ENCODE peak calls at places on chromosomes 5 and 9, in four cellular contexts. One of them, this sample, is unnamed.

GRCh38 chr5:58077966-58078365 is 381.9 kb downstream of the PLK2 start:
- DNase-seq in mammary epithelial cell: no peak
- DNase-seq in fibroblast of lung: no peak
- DNase-seq in GM23338: no peak
- DNase-seq in this sample: no peak

GRCh38 chr9:137269231-137269772 is 8.2 kb upstream of the TOR4A start:
- DNase-seq in mammary epithelial cell: no peak
- DNase-seq in fibroblast of lung: no peak
- DNase-seq in GM23338: no peak
- DNase-seq in this sample: peak; percentile 82

GRCh38 chr5:117236941-117237340 is 662.3 kb upstream of the SEMA6A start:
- DNase-seq in mammary epithelial cell: no peak
- DNase-seq in fibroblast of lung: no peak
- DNase-seq in GM23338: no peak
- DNase-seq in this sample: no peak

GRCh38 chr5:162558120-162558519 is 490.5 kb downstream of the GABRG2 start:
- DNase-seq in mammary epithelial cell: no peak
- DNase-seq in fibroblast of lung: no peak
- DNase-seq in GM23338: no peak
- DNase-seq in this sample: no peak

GRCh38 chr5:78964889-78965288 is 20.2 kb downstream of the ARSB start:
- DNase-seq in mammary epithelial cell: peak; percentile 45
- DNase-seq in fibroblast of lung: peak; percentile 64
- DNase-seq in GM23338: peak; percentile 63
- DNase-seq in this sample: peak; percentile 76

GRCh38 chr9:97109194-97109811 is 70.4 kb upstream of the CTSV start:
- DNase-seq in mammary epithelial cell: peak; percentile 69
- DNase-seq in fibroblast of lung: peak; percentile 10
- DNase-seq in GM23338: peak; percentile 91
- DNase-seq in this sample: peak; percentile 31

GRCh38 chr9:113386571-113387393 is 10.0 kb upstream of the HDHD3 start:
- DNase-seq in mammary epithelial cell: no peak
- DNase-seq in fibroblast of lung: no peak
- DNase-seq in GM23338: no peak
- DNase-seq in this sample: no peak

GRCh38 chr9:70156729-70157128 is 102.0 kb upstream of the SMC5 start:
- DNase-seq in mammary epithelial cell: no peak
- DNase-seq in fibroblast of lung: peak; percentile 75
- DNase-seq in GM23338: no peak
- DNase-seq in this sample: no peak

GRCh38 chr9:4334439-4334838 is 34.6 kb upstream of the GLIS3 start:
- DNase-seq in mammary epithelial cell: peak; percentile 86
- DNase-seq in fibroblast of lung: peak; percentile 63
- DNase-seq in GM23338: peak; percentile 71
- DNase-seq in this sample: no peak

GRCh38 chr5:115100556-115100955 is 69.2 kb downstream of the TRIM36 start:
- DNase-seq in mammary epithelial cell: peak; percentile 37
- DNase-seq in fibroblast of lung: peak; percentile 9
- DNase-seq in GM23338: no peak
- DNase-seq in this sample: no peak

GRCh38 chr9:99000480-99001395 is 57.0 kb downstream of the COL15A1 start:
- DNase-seq in mammary epithelial cell: peak; percentile 44
- DNase-seq in fibroblast of lung: peak; percentile 75
- DNase-seq in GM23338: peak; percentile 65
- DNase-seq in this sample: peak; percentile 75

GRCh38 chr9:6034954-6035353 is 19.5 kb upstream of the RANBP6 start:
- DNase-seq in mammary epithelial cell: peak; percentile 17
- DNase-seq in fibroblast of lung: no peak
- DNase-seq in GM23338: no peak
- DNase-seq in this sample: no peak

GRCh38 chr5:175460126-175460525 is 16.1 kb upstream of the DRD1 start:
- DNase-seq in mammary epithelial cell: peak; percentile 23
- DNase-seq in fibroblast of lung: no peak
- DNase-seq in GM23338: peak; percentile 65
- DNase-seq in this sample: no peak

GRCh38 chr5:124343451-124343867 is 403.0 kb downstream of the ZNF608 start:
- DNase-seq in mammary epithelial cell: peak; percentile 88
- DNase-seq in fibroblast of lung: peak; percentile 99
- DNase-seq in GM23338: no peak
- DNase-seq in this sample: no peak

GRCh38 chr5:83683836-83684235 is 36.8 kb downstream of the HAPLN1 start:
- DNase-seq in mammary epithelial cell: no peak
- DNase-seq in fibroblast of lung: no peak
- DNase-seq in GM23338: no peak
- DNase-seq in this sample: no peak

GRCh38 chr5:132729896-132730295 is 7.5 kb downstream of the KIF3A start:
- DNase-seq in mammary epithelial cell: no peak
- DNase-seq in fibroblast of lung: no peak
- DNase-seq in GM23338: no peak
- DNase-seq in this sample: no peak

GRCh38 chr9:6247266-6247665 is 31.7 kb downstream of the IL33 start:
- DNase-seq in mammary epithelial cell: peak; percentile 74
- DNase-seq in fibroblast of lung: peak; percentile 18
- DNase-seq in GM23338: no peak
- DNase-seq in this sample: no peak

GRCh38 chr9:706606-707451 is 134.7 kb upstream of the DMRT1 start:
- DNase-seq in mammary epithelial cell: peak; percentile 83
- DNase-seq in fibroblast of lung: peak; percentile 79
- DNase-seq in GM23338: peak; percentile 76
- DNase-seq in this sample: no peak

GRCh38 chr5:111782171-111782570 is 25.2 kb upstream of the NREP start:
- DNase-seq in mammary epithelial cell: peak; percentile 6
- DNase-seq in fibroblast of lung: peak; percentile 38
- DNase-seq in GM23338: no peak
- DNase-seq in this sample: no peak

DNA sequence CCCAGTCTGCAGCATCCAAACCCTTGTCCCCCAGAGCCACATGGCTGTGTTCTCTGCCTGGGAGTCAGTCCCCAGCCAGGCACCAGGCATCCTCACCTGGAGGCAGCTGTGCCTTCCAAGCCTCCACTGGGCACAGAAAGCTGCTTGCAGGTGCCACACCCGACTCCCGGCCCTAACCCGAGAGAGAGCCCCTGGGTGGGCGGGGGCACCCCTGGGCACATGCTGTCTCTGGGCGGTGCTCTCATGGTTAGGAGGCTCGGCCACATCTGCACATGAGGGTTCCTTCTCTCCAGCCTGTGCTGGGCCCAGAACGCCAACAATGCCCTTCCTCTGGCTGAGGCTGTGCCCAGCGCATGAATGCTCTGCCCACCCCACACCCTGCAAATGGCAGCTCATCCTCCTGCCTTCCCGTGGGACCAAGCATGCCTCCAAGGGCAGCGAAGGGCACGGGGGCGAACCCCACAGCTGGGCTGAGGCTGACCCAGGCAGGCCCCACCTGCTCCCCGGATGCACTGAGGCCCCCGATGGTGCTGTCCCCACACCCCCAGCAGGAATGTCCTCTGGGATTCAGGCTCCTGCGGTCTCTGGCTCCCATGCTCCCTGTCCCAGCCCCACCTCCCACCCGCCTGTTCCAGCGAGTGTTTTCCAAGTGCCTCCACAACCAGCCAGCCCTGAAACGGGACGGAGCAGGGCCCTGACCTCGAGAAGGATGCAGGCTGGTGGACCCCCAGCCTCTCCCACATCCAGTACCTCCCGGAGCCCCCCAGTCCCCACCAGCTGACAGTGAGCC is 22.5 kb upstream of the CAMSAP1 start:
- DNase-seq in mammary epithelial cell: no peak
- DNase-seq in fibroblast of lung: no peak
- DNase-seq in GM23338: no peak
- DNase-seq in this sample: no peak
- H3K4me3 ChIP-seq in mammary epithelial cell: no peak overlapping the region
- H3K4me3 ChIP-seq in fibroblast of lung: no peak overlapping the region
- H3K4me3 ChIP-seq in GM23338: no peak overlapping the region
- H3K4me3 ChIP-seq in this sample: no peak overlapping the region

GRCh38 chr5:122165574-122166021 is 36.3 kb downstream of the ZNF474 start:
- DNase-seq in mammary epithelial cell: no peak
- DNase-seq in fibroblast of lung: peak; percentile 78
- DNase-seq in GM23338: no peak
- DNase-seq in this sample: no peak
- H3K4me2 ChIP-seq in mammary epithelial cell: no peak overlapping the region
- H3K4me2 ChIP-seq in fibroblast of lung: no peak overlapping the region
- H3K4me2 ChIP-seq in GM23338: no peak overlapping the region
- H3K4me2 ChIP-seq in this sample: no peak overlapping the region

DNA sequence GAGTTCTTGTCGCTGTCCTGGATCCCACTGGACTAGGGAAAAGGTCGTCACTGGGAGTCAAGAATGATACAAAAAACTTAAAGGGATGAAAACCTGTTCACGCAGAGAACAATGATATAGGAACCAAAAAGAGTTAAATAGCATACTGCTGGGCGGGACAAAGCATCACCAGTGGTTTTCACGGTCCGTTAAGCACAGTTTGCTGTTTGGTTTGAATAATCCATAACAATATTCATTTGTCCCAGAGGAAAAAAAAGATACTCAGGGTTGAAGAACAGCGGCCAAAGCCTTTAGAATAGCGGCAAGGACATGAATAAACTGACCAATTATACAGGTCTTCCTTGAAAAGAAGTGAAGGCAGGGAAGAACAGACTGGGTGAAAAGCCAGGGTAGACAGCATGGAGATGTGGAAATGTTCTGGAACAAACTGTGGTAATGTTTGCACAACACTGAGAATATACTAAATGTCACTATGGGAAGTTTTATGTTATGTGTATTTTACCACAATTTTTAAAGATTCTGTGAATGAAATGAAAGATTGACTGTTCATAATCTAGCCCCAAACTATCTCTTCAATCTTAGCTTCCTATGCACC is 60.8 kb downstream of the MTMR12 start:
- DNase-seq in mammary epithelial cell: no peak
- DNase-seq in fibroblast of lung: no peak
- DNase-seq in GM23338: no peak
- DNase-seq in this sample: no peak
- H3K36me3 ChIP-seq in mammary epithelial cell: peaks cover 17% of the 10 kb centered on the region
- H3K36me3 ChIP-seq in fibroblast of lung: peaks cover 1% of the 10 kb centered on the region
- H3K36me3 ChIP-seq in GM23338: peaks cover 49% of the 10 kb centered on the region
- H3K36me3 ChIP-seq in this sample: peaks cover 98% of the 10 kb centered on the region

DNA sequence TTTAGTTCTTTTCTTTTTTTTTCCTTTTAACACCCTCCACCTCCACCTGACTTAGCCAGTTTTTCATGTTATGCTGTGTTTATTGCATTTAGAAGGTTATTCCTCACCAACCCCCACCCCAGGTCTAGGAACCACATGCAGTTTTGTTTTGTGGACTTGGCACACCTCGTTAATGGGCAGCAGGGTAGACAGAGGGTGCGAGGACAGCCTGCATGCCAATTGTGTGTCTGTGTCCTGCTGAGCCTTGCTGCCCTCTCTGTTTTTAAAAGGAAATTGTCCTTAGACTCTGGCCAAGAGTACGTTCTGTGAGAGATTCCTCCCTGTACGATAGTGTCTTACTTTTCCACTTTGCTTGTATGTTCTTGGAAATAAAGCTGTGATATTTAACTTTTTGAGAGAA is 13.9 kb downstream of the PIK3R1 start:
- DNase-seq in mammary epithelial cell: no peak
- DNase-seq in fibroblast of lung: no peak
- DNase-seq in GM23338: no peak
- DNase-seq in this sample: no peak
- H3K4me3 ChIP-seq in mammary epithelial cell: no peak overlapping the region
- H3K4me3 ChIP-seq in fibroblast of lung: no peak overlapping the region
- H3K4me3 ChIP-seq in GM23338: no peak overlapping the region
- H3K4me3 ChIP-seq in this sample: no peak overlapping the region

This sample was measured in OCI-LY7.